ENCODE peak calls at places on chromosomes 16 and 17, in five cellular contexts. A, H, Y, D and Z are unnamed samples.
A peak's percentile ranks its signal among the peaks of the same experiment; 100 is the strongest.

GRCh38 chr16:50257876-50258275 is 8.5 kb upstream of the ADCY7 start:
- DNase-seq in H (peak; percentile 43), A (no peak), D (no peak), Y (no peak), Z (no peak)

GRCh38 chr16:70568601-70569217 is 45.1 kb downstream of the SF3B3 start:
- DNase-seq in A (no peak), D (no peak), H (no peak), Y (peak; percentile 55), Z (no peak)

GRCh38 chr16:54145881-54146280 is 140.7 kb downstream of the IRX3 start:
- DNase-seq in Y (no peak), H (no peak), D (no peak), A (no peak), Z (no peak)

GRCh38 chr16:89256651-89257254 is 39.2 kb downstream of the ZNF778 start:
- DNase-seq in H (no peak), A (no peak), Y (peak; percentile 63), D (no peak), Z (no peak)

GRCh38 chr17:68544521-68544920 is 32.3 kb downstream of the PRKAR1A start:
- DNase-seq in A (no peak), D (no peak), Y (no peak), H (no peak), Z (no peak)

GRCh38 chr16:61131447-61131846 is 904.8 kb downstream of the CDH8 start:
- DNase-seq in Y (no peak), H (no peak), A (no peak), D (no peak), Z (no peak)

GRCh38 chr17:42920922-42921321 is 20.3 kb downstream of the G6PC1 start:
- DNase-seq in H (no peak), A (peak; percentile 62), Y (no peak), D (no peak), Z (peak; percentile 56)

GRCh38 chr16:65142276-65142675 is 20.4 kb upstream of the CDH11 start:
- DNase-seq in A (no peak), D (no peak), Y (peak; percentile 16), H (no peak), Z (no peak)

GRCh38 chr17:34990921-34991365 is 10.6 kb downstream of the LIG3 start:
- DNase-seq in H (no peak), D (no peak), A (no peak), Y (peak; percentile 60), Z (peak; percentile 56)

GRCh38 chr16:12449795-12450194 is 353.9 kb downstream of the CPPED1 start:
- DNase-seq in H (no peak), Y (peak; percentile 24), D (no peak), A (no peak), Z (no peak)

GRCh38 chr17:55005520-55005919 is 37.0 kb downstream of the STXBP4 start:
- DNase-seq in Y (peak; percentile 12), H (no peak), A (no peak), D (no peak), Z (no peak)

GRCh38 chr17:46894024-46894423 is 28.9 kb upstream of the GOSR2 start:
- DNase-seq in H (no peak), Y (no peak), A (no peak), D (no peak), Z (no peak)

GRCh38 chr17:43403846-43404245 is 5.1 kb downstream of the ARL4D start:
- DNase-seq in A (no peak), Y (no peak), D (no peak), H (no peak), Z (no peak)

DNA sequence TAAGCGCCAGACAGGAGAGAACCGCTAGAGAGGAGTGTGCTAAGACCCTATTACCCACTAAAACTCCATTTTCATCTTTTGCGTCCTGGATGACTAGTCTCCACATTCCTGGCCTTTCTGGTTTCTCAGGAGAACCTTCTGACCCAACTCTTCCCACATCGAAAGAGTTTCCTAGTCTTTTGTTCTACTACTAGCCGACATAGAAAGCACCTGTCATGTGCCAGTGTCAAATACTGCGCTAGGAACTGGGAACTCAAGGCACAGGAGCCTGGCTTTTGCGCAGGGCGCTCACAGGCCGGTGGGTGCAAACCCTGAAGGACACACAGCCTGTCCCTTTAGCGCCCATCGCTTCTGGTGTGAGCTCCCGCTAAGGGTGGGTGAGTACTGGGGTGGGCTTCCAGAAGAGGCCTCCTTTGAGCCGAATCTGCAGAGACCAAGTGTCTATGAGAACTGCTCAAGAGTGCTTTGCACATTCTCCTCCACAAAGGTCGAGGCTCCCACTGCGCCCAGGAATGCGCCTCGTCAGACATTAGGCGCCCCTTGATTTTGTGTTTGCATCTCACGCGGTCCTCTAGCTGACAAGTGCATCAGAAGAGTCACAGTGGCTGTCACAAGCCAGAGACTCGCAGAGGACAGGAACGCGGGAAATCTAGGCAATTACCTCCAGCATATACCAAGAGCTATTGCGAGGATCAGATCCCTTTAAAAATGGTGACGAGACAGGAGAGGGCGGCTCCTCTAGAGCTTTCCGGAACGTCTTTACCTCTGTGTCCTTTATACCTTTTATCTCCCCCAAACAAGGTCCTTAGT is 2.0 kb upstream of the PSMB3 start:
- DNase-seq in Y (peak; percentile 22), A (no peak), D (no peak), H (no peak), Z (no peak)
- H3K4me1 ChIP-seq in Y (peaks cover 12% of the 10 kb centered on the region), A (peaks cover 73% of the 10 kb centered on the region), D (peaks cover 69% of the 10 kb centered on the region), H (peaks cover 44% of the 10 kb centered on the region), Z (peaks cover 14% of the 10 kb centered on the region)

GRCh38 chr17:802901-803881 is 21.0 kb downstream of the MRM3 start:
- DNase-seq in Y (no peak), A (no peak), H (no peak), D (no peak), Z (peak; percentile 77)

GRCh38 chr17:807146-808002 is 25.2 kb downstream of the MRM3 start:
- DNase-seq in Y (no peak), A (no peak), D (no peak), H (no peak), Z (peak; percentile 65)

GRCh38 chr17:806346-807145 is 24.4 kb downstream of the MRM3 start:
- DNase-seq in D (no peak), A (no peak), H (no peak), Y (no peak), Z (no peak)

GRCh38 chr17:804541-805435 is 22.6 kb downstream of the MRM3 start:
- DNase-seq in D (no peak), H (no peak), Y (no peak), A (no peak), Z (peak; percentile 75)

GRCh38 chr17:808003-808294 is 25.8 kb downstream of the MRM3 start:
- DNase-seq in D (no peak), H (no peak), Y (no peak), A (no peak), Z (no peak)
- H3K36me3 ChIP-seq in D (no peaks in the 10 kb centered on the region), H (no peaks in the 10 kb centered on the region), Y (peaks cover 64% of the 10 kb centered on the region), A (peaks cover under 1% of the 10 kb centered on the region), Z (no peaks in the 10 kb centered on the region)

DNA sequence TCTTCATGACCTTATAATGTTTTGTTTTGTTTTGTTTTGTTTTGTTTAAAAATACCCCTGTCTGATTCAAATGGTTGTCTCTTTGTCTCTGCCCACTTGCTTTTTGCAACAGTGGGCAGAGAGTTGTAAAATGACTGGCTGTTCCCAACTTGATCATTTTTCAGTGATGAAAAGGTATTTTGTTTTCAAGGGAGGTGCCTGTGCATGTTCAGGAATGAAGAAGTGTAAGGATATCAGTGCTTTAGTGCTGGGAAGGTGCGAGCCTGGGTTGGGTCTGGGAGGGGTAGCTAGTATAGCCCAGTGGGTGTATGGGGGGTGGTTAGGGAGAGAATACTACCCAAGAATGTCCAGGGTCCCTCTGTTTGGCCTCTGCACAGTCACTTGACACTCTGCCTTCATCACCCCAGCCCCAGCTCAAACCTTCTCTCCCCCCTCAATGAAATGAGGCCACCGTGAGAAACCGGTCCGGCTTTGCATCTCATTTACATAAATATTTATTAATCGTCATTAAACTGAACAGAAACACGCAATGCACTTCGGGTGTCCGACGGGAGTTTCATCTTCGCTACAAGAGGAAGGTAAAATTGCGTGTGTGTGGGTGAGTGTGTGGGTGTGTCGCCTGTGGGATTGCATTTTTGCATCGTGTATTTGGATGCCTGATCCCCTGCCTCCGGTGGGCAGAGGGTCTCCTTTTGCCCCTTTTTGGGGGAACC is 4.3 kb downstream of the NEUROD2 start:
- DNase-seq in A (no peak), D (no peak), H (no peak), Y (no peak), Z (no peak)
- H3K4me3 ChIP-seq in A (no peak overlapping the region), D (no peak overlapping the region), H (no peak overlapping the region), Y (no peak overlapping the region), Z (no peak overlapping the region)

DNA sequence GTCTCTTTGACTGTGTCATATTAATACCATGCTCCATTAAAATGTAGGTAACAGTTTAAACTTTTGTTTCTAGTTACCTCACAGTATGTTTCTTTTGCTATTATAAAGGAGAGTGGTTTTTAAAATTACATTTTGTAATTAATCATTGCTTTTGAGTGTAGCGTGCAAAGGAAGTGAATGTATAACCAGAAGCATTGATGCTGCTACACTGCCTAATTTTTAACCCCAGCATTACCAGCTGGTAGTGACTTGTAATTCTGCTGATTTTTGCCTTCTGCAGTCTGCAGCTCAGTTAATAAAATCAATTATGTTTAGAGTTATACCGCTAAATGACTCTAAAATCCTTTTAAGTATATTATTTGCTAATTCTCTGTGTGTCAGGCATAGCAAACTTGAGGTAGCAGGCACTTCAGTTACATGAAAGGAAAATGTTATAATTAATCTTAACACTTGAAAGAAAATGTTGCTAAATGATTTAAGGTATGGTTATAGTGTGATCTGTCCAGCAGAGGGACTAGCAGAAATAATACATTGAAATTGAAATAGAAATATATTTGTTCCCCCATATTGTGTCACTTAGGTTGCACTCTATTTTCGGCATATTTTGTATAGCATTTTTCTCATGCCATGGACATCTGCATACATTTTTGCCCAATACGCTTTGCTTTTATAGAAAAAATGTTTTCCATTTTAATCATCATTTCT is 388.5 kb downstream of the CNTNAP4 start:
- DNase-seq in A (no peak), D (no peak), H (no peak), Y (no peak), Z (no peak)
- H3K4me1 ChIP-seq in A (no peaks in the 10 kb centered on the region), D (no peaks in the 10 kb centered on the region), H (no peaks in the 10 kb centered on the region), Y (no peaks in the 10 kb centered on the region), Z (no peaks in the 10 kb centered on the region)

GRCh38 chr16:24971718-24972117 is 43.5 kb downstream of the ARHGAP17 start:
- DNase-seq in D (no peak), A (peak; percentile 32), Y (no peak), H (no peak), Z (no peak)
- H3K36me3 ChIP-seq in D (peaks cover 6% of the 10 kb centered on the region), A (peaks cover 91% of the 10 kb centered on the region), Y (peaks cover 64% of the 10 kb centered on the region), H (peaks cover 41% of the 10 kb centered on the region), Z (no peaks in the 10 kb centered on the region)

GRCh38 chr16:20674684-20675487 is 22.6 kb downstream of the ACSM1 start:
- DNase-seq in A (no peak), D (no peak), H (no peak), Y (no peak), Z (peak; percentile 53)

GRCh38 chr16:20676867-20677266 is 20.6 kb downstream of the ACSM1 start:
- DNase-seq in A (no peak), D (no peak), Y (no peak), H (no peak), Z (no peak)

GRCh38 chr16:20675488-20676267 is 21.8 kb downstream of the ACSM1 start:
- DNase-seq in D (no peak), H (peak; percentile 68), Y (no peak), A (no peak), Z (peak; percentile 45)

GRCh38 chr16:20678242-20678641 is 19.2 kb downstream of the ACSM1 start:
- DNase-seq in H (no peak), A (no peak), D (no peak), Y (no peak), Z (no peak)

GRCh38 chr16:20676268-20676828 is 21.1 kb downstream of the ACSM1 start:
- DNase-seq in A (no peak), D (no peak), Y (no peak), H (no peak), Z (peak; percentile 54)
- H3K4me3 ChIP-seq in A (peak overlapping the region; percentile 59), D (peak overlapping the region; percentile 28), Y (no peak overlapping the region), H (peak overlapping the region; percentile 44), Z (peak overlapping the region; percentile 14)